ENCODE peak calls at places on chromosome 11, in six cellular contexts. One of them, this sample, is unnamed.

GRCh38 chr11:115939726-115940421 is 435.7 kb upstream of the CADM1 start:
- DNase-seq in HCT116: no peak
- DNase-seq in HL-60: no peak
- DNase-seq in prostate gland: no peak
- DNase-seq in breast epithelium: no peak
- DNase-seq in SK-N-SH: no peak
- DNase-seq in this sample: no peak

GRCh38 chr11:17968206-17968605 is 44.6 kb downstream of the SERGEF start:
- DNase-seq in HCT116: no peak
- DNase-seq in HL-60: no peak
- DNase-seq in prostate gland: no peak
- DNase-seq in breast epithelium: no peak
- DNase-seq in SK-N-SH: no peak
- DNase-seq in this sample: no peak

GRCh38 chr11:110629594-110629993 is 82.6 kb downstream of the ARHGAP20 start:
- DNase-seq in HCT116: no peak
- DNase-seq in HL-60: no peak
- DNase-seq in prostate gland: no peak
- DNase-seq in breast epithelium: no peak
- DNase-seq in SK-N-SH: no peak
- DNase-seq in this sample: no peak

GRCh38 chr11:24226606-24227005 is 270.2 kb upstream of the LUZP2 start:
- DNase-seq in HCT116: no peak
- DNase-seq in HL-60: no peak
- DNase-seq in prostate gland: no peak
- DNase-seq in breast epithelium: no peak
- DNase-seq in SK-N-SH: no peak
- DNase-seq in this sample: no peak

GRCh38 chr11:37468344-37468743 is 870.3 kb upstream of the RAG2 start:
- DNase-seq in HCT116: no peak
- DNase-seq in HL-60: no peak
- DNase-seq in prostate gland: no peak
- DNase-seq in breast epithelium: no peak
- DNase-seq in SK-N-SH: no peak
- DNase-seq in this sample: no peak

GRCh38 chr11:59223611-59224010 is 10.9 kb upstream of the MPEG1 start:
- DNase-seq in HCT116: no peak
- DNase-seq in HL-60: peak; percentile 65
- DNase-seq in prostate gland: no peak
- DNase-seq in breast epithelium: no peak
- DNase-seq in SK-N-SH: no peak
- DNase-seq in this sample: no peak

GRCh38 chr11:95245038-95245437 is 14.0 kb upstream of the SESN3 start:
- DNase-seq in HCT116: no peak
- DNase-seq in HL-60: no peak
- DNase-seq in prostate gland: no peak
- DNase-seq in breast epithelium: no peak
- DNase-seq in SK-N-SH: no peak
- DNase-seq in this sample: no peak

GRCh38 chr11:27700351-27701261 is at the start of gene BDNF:
- DNase-seq in HCT116: no peak
- DNase-seq in HL-60: no peak
- DNase-seq in prostate gland: no peak
- DNase-seq in breast epithelium: no peak
- DNase-seq in SK-N-SH: peak; percentile 68
- DNase-seq in this sample: no peak

GRCh38 chr11:70567680-70568503 is 169.6 kb downstream of the CTTN start:
- DNase-seq in HCT116: no peak
- DNase-seq in HL-60: peak; percentile 15
- DNase-seq in prostate gland: peak; percentile 50
- DNase-seq in breast epithelium: peak; percentile 29
- DNase-seq in SK-N-SH: no peak
- DNase-seq in this sample: no peak

GRCh38 chr11:61771995-61772455 is 19.6 kb downstream of the MYRF start:
- DNase-seq in HCT116: no peak
- DNase-seq in HL-60: no peak
- DNase-seq in prostate gland: no peak
- DNase-seq in breast epithelium: no peak
- DNase-seq in SK-N-SH: peak; percentile 72
- DNase-seq in this sample: no peak

GRCh38 chr11:102147031-102147430 is 36.8 kb downstream of the YAP1 start:
- DNase-seq in HCT116: no peak
- DNase-seq in HL-60: no peak
- DNase-seq in prostate gland: no peak
- DNase-seq in breast epithelium: no peak
- DNase-seq in SK-N-SH: no peak
- DNase-seq in this sample: no peak

GRCh38 chr11:64489831-64490441 is 101.1 kb upstream of the SLC22A12 start:
- DNase-seq in HCT116: peak; percentile 29
- DNase-seq in HL-60: peak; percentile 45
- DNase-seq in prostate gland: peak; percentile 14
- DNase-seq in breast epithelium: peak; percentile 23
- DNase-seq in SK-N-SH: peak; percentile 84
- DNase-seq in this sample: no peak

GRCh38 chr11:102234779-102235439 is 82.4 kb upstream of the BIRC3 start:
- DNase-seq in HCT116: no peak
- DNase-seq in HL-60: no peak
- DNase-seq in prostate gland: no peak
- DNase-seq in breast epithelium: no peak
- DNase-seq in SK-N-SH: no peak
- DNase-seq in this sample: no peak

GRCh38 chr11:18563090-18563730 is 25.3 kb downstream of the UEVLD start:
- DNase-seq in HCT116: no peak
- DNase-seq in HL-60: no peak
- DNase-seq in prostate gland: no peak
- DNase-seq in breast epithelium: no peak
- DNase-seq in SK-N-SH: no peak
- DNase-seq in this sample: no peak

GRCh38 chr11:63491240-63491587 is 247 bp upstream of the PLAAT5 start:
- DNase-seq in HCT116: no peak
- DNase-seq in HL-60: no peak
- DNase-seq in prostate gland: no peak
- DNase-seq in breast epithelium: no peak
- DNase-seq in SK-N-SH: no peak
- DNase-seq in this sample: no peak

GRCh38 chr11:18192988-18193387 is 20.4 kb downstream of the MRGPRX4 start:
- DNase-seq in HCT116: no peak
- DNase-seq in HL-60: no peak
- DNase-seq in prostate gland: no peak
- DNase-seq in breast epithelium: no peak
- DNase-seq in SK-N-SH: no peak
- DNase-seq in this sample: no peak

GRCh38 chr11:1707751-1708150 is 10.8 kb downstream of the KRTAP5-6 start:
- DNase-seq in HCT116: no peak
- DNase-seq in HL-60: no peak
- DNase-seq in prostate gland: no peak
- DNase-seq in breast epithelium: no peak
- DNase-seq in SK-N-SH: no peak
- DNase-seq in this sample: no peak

GRCh38 chr11:88484873-88485621 is 147.5 kb upstream of the CTSC start:
- DNase-seq in HCT116: peak; percentile 45
- DNase-seq in HL-60: peak; percentile 26
- DNase-seq in prostate gland: no peak
- DNase-seq in breast epithelium: no peak
- DNase-seq in SK-N-SH: peak; percentile 37
- DNase-seq in this sample: peak; percentile 10

GRCh38 chr11:111762981-111763643 is 3.1 kb downstream of the PPP2R1B start:
- DNase-seq in HCT116: no peak
- DNase-seq in HL-60: no peak
- DNase-seq in prostate gland: no peak
- DNase-seq in breast epithelium: no peak
- DNase-seq in SK-N-SH: no peak
- DNase-seq in this sample: no peak

GRCh38 chr11:85948884-85949283 is 93.7 kb downstream of the CCDC83 start:
- DNase-seq in HCT116: no peak
- DNase-seq in HL-60: no peak
- DNase-seq in prostate gland: no peak
- DNase-seq in breast epithelium: no peak
- DNase-seq in SK-N-SH: no peak
- DNase-seq in this sample: no peak

GRCh38 chr11:85949798-85950197 is 94.6 kb downstream of the CCDC83 start:
- DNase-seq in HCT116: no peak
- DNase-seq in HL-60: no peak
- DNase-seq in prostate gland: no peak
- DNase-seq in breast epithelium: no peak
- DNase-seq in SK-N-SH: no peak
- DNase-seq in this sample: no peak

GRCh38 chr11:85946221-85946620 is 91.0 kb downstream of the CCDC83 start:
- DNase-seq in HCT116: no peak
- DNase-seq in HL-60: no peak
- DNase-seq in prostate gland: no peak
- DNase-seq in breast epithelium: no peak
- DNase-seq in SK-N-SH: no peak
- DNase-seq in this sample: no peak

GRCh38 chr11:85945788-85946187 is 90.6 kb downstream of the CCDC83 start:
- DNase-seq in HCT116: no peak
- DNase-seq in HL-60: peak; percentile 59
- DNase-seq in prostate gland: no peak
- DNase-seq in breast epithelium: no peak
- DNase-seq in SK-N-SH: no peak
- DNase-seq in this sample: no peak

DNA sequence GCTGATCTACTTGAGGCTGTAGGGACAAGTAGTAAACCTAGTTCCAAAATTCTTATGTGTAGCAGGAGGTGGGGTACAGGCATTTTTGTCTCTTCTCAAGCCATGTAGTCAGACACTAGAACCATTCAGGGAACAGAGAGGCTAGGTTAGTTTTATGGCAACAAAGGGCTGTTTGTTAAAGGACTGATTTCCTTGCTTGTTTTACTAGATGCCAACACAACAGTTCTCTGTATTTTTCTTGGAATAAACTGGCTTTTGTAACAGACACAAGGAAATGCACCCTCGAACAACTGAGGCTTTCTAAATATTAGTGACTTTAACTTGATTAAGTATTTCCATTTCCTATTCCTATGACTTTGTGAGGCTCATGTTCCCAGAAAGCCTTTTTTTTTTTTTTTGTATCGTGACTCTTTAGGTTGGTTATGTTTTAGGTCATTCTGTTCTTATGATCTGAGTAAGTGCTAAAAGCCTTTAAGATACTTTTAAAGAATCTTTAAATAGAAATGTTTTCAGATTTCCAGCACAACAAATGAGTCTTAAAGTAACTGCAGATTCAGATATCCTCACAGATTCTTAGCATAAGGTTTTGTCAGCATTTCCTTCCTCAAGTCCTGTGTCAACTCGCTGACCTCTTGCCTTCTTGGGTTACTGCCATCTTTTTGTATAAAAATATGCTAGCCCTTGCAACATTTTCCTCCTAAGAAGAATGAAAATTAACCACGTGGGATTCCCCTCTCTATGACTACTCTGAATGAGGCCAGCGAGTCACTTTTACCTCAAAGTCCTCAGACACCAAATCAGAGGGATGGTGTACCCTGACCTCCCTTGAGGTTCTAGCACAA is 92.5 kb downstream of the CCDC83 start:
- DNase-seq in HCT116: no peak
- DNase-seq in HL-60: peak; percentile 26
- DNase-seq in prostate gland: no peak
- DNase-seq in breast epithelium: no peak
- DNase-seq in SK-N-SH: no peak
- DNase-seq in this sample: no peak
- TF ChIP-seq POLR2AphosphoS5 in HCT116: no peak
- TF ChIP-seq POLR2AphosphoS5 in HL-60: no peak
- TF ChIP-seq POLR2AphosphoS5 in prostate gland: no peak
- TF ChIP-seq POLR2AphosphoS5 in breast epithelium: peak; percentile 31
- TF ChIP-seq POLR2AphosphoS5 in SK-N-SH: peak; percentile 0
- TF ChIP-seq POLR2AphosphoS5 in this sample: no peak

DNA sequence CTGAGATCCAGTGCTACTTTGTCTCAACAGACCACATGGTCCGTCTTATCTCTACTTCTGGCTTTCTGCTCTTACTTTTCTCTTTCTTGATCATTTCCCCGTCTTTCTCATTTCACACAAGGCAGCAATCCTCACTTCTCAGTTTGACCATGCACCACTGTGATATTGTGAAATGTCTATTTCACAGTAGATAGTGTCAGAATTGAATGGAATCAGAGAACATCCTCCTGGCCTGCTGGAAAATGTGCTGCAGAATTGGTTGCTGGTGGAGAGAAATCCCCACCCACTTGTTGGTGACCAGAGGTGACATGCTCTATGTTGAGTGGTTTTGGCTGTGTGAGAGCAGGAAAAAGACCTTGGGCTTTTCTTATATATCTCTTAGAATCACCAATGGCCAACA is 57.8 kb upstream of the RCN1 start:
- DNase-seq in HCT116: no peak
- DNase-seq in HL-60: no peak
- DNase-seq in prostate gland: no peak
- DNase-seq in breast epithelium: no peak
- DNase-seq in SK-N-SH: no peak
- DNase-seq in this sample: no peak
- TF ChIP-seq POLR2AphosphoS5 in HCT116: no peak
- TF ChIP-seq POLR2AphosphoS5 in HL-60: no peak
- TF ChIP-seq POLR2AphosphoS5 in prostate gland: no peak
- TF ChIP-seq POLR2AphosphoS5 in breast epithelium: no peak
- TF ChIP-seq POLR2AphosphoS5 in SK-N-SH: no peak
- TF ChIP-seq POLR2AphosphoS5 in this sample: no peak

GRCh38 chr11:74460481-74461154 is 6.7 kb downstream of the KCNE3 start:
- DNase-seq in HCT116: no peak
- DNase-seq in HL-60: peak; percentile 74
- DNase-seq in prostate gland: no peak
- DNase-seq in breast epithelium: no peak
- DNase-seq in SK-N-SH: no peak
- DNase-seq in this sample: no peak
- TF ChIP-seq POLR2AphosphoS5 in HCT116: no peak
- TF ChIP-seq POLR2AphosphoS5 in HL-60: no peak
- TF ChIP-seq POLR2AphosphoS5 in prostate gland: no peak
- TF ChIP-seq POLR2AphosphoS5 in breast epithelium: no peak
- TF ChIP-seq POLR2AphosphoS5 in SK-N-SH: no peak
- TF ChIP-seq POLR2AphosphoS5 in this sample: no peak

DNA sequence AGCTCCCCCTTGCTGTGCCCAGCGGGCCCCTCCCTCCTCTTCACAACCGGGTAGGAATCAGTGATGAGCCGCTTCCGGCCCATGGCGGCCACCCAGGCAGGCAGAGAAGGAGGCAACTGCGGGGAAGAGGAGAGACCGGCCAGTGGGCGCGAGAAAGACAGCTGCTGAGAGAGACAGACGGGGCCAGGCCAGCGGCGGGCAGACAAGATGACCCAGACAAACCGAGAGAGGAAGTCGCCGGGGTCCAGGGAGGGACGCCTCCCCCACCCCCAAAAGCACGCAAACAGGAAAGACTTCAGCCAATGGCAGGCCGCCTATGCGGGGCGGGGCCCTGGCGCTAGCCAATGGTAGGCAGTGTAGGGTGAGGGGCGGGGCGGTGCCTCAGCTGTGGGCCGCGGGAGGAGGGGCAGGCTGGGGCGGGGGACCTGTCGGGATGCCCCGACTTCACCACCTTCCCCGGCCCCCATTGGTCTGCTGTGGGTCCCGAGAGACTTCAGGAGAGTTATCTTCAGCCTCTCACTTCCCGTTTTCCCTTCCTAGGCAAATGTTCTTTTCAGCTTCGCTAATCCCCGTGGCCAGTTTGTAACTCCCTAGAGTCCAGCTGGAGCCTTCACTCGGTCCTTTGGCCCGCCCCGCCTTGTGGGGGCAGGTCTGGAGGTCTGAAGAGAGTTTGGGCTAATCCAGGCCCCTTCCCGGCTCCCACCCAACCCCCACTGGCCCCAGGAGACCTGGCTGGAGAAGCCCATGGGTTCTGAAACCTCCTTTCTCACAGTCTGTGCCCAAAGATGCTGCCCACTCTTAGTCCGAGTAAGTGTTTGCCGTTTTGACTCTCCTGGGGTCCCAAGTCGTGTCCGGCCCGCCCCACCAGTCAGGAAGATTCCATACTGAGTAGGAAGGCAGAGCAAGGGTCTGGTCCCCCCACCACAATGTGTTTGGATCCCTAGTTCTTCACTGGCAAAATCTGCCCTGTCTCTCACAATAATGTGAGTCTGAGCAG is at the start of gene POLD4:
- DNase-seq in HCT116: no peak
- DNase-seq in HL-60: peak; percentile 95
- DNase-seq in prostate gland: peak; percentile 98
- DNase-seq in breast epithelium: peak; percentile 98
- DNase-seq in SK-N-SH: peak; percentile 97
- DNase-seq in this sample: peak; percentile 96
- TF ChIP-seq POLR2AphosphoS5 in HCT116: peak; percentile 79
- TF ChIP-seq POLR2AphosphoS5 in HL-60: peak; percentile 83
- TF ChIP-seq POLR2AphosphoS5 in prostate gland: peak; percentile 93
- TF ChIP-seq POLR2AphosphoS5 in breast epithelium: peak; percentile 93
- TF ChIP-seq POLR2AphosphoS5 in SK-N-SH: peak; percentile 81
- TF ChIP-seq POLR2AphosphoS5 in this sample: peak; percentile 91